ENCODE peak calls at places on chromosome X, in four cellular contexts. One of them, this sample, is unnamed.

GRCh38 chrX:70878925-70879324 is 29.6 kb downstream of the TEX11 start:
- DNase-seq in cardiac muscle cell: no peak
- DNase-seq in dorsolateral prefrontal cortex: no peak
- DNase-seq in psoas muscle: no peak
- DNase-seq in this sample: no peak

GRCh38 chrX:116230136-116230886 is 59.8 kb downstream of the AGTR2 start:
- DNase-seq in cardiac muscle cell: no peak
- DNase-seq in dorsolateral prefrontal cortex: no peak
- DNase-seq in psoas muscle: no peak
- DNase-seq in this sample: no peak

GRCh38 chrX:39171686-39172085 is 370.4 kb downstream of the MID1IP1 start:
- DNase-seq in cardiac muscle cell: no peak
- DNase-seq in dorsolateral prefrontal cortex: no peak
- DNase-seq in psoas muscle: no peak
- DNase-seq in this sample: no peak

GRCh38 chrX:20594985-20595384 is 328.3 kb upstream of the RPS6KA3 start:
- DNase-seq in cardiac muscle cell: peak; percentile 19
- DNase-seq in dorsolateral prefrontal cortex: no peak
- DNase-seq in psoas muscle: no peak
- DNase-seq in this sample: no peak

GRCh38 chrX:26470946-26471345 is 255.0 kb downstream of the MAGEB5 start:
- DNase-seq in cardiac muscle cell: no peak
- DNase-seq in dorsolateral prefrontal cortex: no peak
- DNase-seq in psoas muscle: no peak
- DNase-seq in this sample: no peak

GRCh38 chrX:30627818-30628652 is 25.2 kb upstream of the GK start:
- DNase-seq in cardiac muscle cell: peak; percentile 21
- DNase-seq in dorsolateral prefrontal cortex: no peak
- DNase-seq in psoas muscle: no peak
- DNase-seq in this sample: no peak

GRCh38 chrX:45623266-45623665 is 422.6 kb upstream of the DIPK2B start:
- DNase-seq in cardiac muscle cell: peak; percentile 79
- DNase-seq in dorsolateral prefrontal cortex: no peak
- DNase-seq in psoas muscle: no peak
- DNase-seq in this sample: no peak

GRCh38 chrX:1205681-1206611 is 6.5 kb downstream of the CRLF2 start:
- DNase-seq in cardiac muscle cell: peak; percentile 44
- DNase-seq in dorsolateral prefrontal cortex: peak; percentile 1
- DNase-seq in psoas muscle: no peak
- DNase-seq in this sample: no peak

GRCh38 chrX:66163447-66163846 is 600 bp upstream of the HEPH start:
- DNase-seq in cardiac muscle cell: no peak
- DNase-seq in dorsolateral prefrontal cortex: no peak
- DNase-seq in psoas muscle: no peak
- DNase-seq in this sample: no peak

GRCh38 chrX:40845331-40845911 is 110.1 kb upstream of the MED14 start:
- DNase-seq in cardiac muscle cell: peak; percentile 94
- DNase-seq in dorsolateral prefrontal cortex: no peak
- DNase-seq in psoas muscle: no peak
- DNase-seq in this sample: no peak

GRCh38 chrX:101749436-101749835 is 89.8 kb upstream of the ARMCX2 start:
- DNase-seq in cardiac muscle cell: peak; percentile 0
- DNase-seq in dorsolateral prefrontal cortex: no peak
- DNase-seq in psoas muscle: no peak
- DNase-seq in this sample: no peak

GRCh38 chrX:16918979-16919378 is 27.5 kb upstream of the REPS2 start:
- DNase-seq in cardiac muscle cell: no peak
- DNase-seq in dorsolateral prefrontal cortex: no peak
- DNase-seq in psoas muscle: no peak
- DNase-seq in this sample: no peak

GRCh38 chrX:136166221-136166855 is 19.0 kb downstream of the FHL1 start:
- DNase-seq in cardiac muscle cell: peak; percentile 58
- DNase-seq in dorsolateral prefrontal cortex: no peak
- DNase-seq in psoas muscle: no peak
- DNase-seq in this sample: no peak

GRCh38 chrX:136171420-136171819 is 24.1 kb downstream of the FHL1 start:
- DNase-seq in cardiac muscle cell: no peak
- DNase-seq in dorsolateral prefrontal cortex: no peak
- DNase-seq in psoas muscle: no peak
- DNase-seq in this sample: no peak

GRCh38 chrX:136168929-136169735 is 21.8 kb downstream of the FHL1 start:
- DNase-seq in cardiac muscle cell: peak; percentile 83
- DNase-seq in dorsolateral prefrontal cortex: peak; percentile 52
- DNase-seq in psoas muscle: peak; percentile 37
- DNase-seq in this sample: no peak

GRCh38 chrX:136170109-136170800 is 22.9 kb downstream of the FHL1 start:
- DNase-seq in cardiac muscle cell: peak; percentile 63
- DNase-seq in dorsolateral prefrontal cortex: no peak
- DNase-seq in psoas muscle: no peak
- DNase-seq in this sample: no peak
- TF ChIP-seq CTCF in cardiac muscle cell: peak; percentile 47
- TF ChIP-seq CTCF in dorsolateral prefrontal cortex: no peak
- TF ChIP-seq CTCF in psoas muscle: peak; percentile 43
- TF ChIP-seq CTCF in this sample: no peak

GRCh38 chrX:56800801-56801200 is 71.8 kb downstream of the NBDY start:
- DNase-seq in cardiac muscle cell: peak; percentile 14
- DNase-seq in dorsolateral prefrontal cortex: no peak
- DNase-seq in psoas muscle: no peak
- DNase-seq in this sample: peak; percentile 26
- TF ChIP-seq CTCF in cardiac muscle cell: no peak
- TF ChIP-seq CTCF in dorsolateral prefrontal cortex: no peak
- TF ChIP-seq CTCF in psoas muscle: no peak
- TF ChIP-seq CTCF in this sample: no peak

GRCh38 chrX:22273714-22274317 is 1.1 kb downstream of the CBLL2 start:
- DNase-seq in cardiac muscle cell: no peak
- DNase-seq in dorsolateral prefrontal cortex: no peak
- DNase-seq in psoas muscle: no peak
- DNase-seq in this sample: no peak
- TF ChIP-seq CTCF in cardiac muscle cell: no peak
- TF ChIP-seq CTCF in dorsolateral prefrontal cortex: no peak
- TF ChIP-seq CTCF in psoas muscle: no peak
- TF ChIP-seq CTCF in this sample: no peak

GRCh38 chrX:119273807-119274192 is 37.7 kb downstream of the PGRMC1 start:
- DNase-seq in cardiac muscle cell: no peak
- DNase-seq in dorsolateral prefrontal cortex: no peak
- DNase-seq in psoas muscle: no peak
- DNase-seq in this sample: no peak

DNA sequence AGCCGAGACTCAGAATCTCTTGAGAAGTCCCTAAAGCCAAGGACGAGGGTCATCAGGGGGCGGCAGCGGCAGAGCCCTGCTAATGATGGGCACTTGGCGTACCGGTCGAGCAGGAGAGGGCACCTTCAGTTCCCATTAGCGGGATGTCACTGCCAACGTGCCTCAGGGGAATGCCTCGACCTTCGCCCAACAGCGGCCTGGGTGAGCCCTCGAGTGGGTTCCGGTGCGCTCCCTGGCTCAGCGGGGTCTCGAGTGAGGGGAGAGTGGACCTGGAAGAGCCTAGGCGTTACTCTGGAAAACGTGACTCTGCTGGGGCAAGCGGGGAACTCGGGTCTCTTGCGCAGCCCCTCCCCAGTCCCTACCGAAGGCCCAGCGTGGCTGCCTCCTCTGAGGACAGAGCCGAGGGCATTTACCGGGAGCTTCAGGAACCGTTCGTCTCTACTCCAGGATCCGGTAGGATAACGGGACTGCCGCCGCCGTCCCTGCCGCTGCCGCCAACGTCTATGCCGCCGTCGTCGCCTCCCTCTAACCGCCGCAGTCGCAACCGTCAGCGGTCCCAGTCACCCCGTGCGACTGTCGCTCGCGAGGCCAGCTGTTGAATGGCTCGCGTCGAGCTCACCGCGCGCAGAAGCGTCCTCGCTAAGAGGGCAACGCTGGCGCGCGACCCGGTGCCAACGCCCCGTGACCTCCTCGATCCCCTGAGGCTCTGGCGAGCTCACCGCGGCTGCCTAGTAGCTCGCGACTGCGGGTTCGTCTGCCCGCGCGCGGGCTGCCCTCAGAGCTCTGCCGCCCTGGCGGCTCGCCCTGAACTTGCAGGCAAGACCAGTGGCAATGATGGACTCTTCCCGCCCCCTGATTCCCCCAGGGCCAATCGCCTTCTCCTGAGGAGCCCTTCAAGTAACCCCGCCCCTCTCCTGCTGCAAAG is 37.1 kb downstream of the PGRMC1 start:
- DNase-seq in cardiac muscle cell: peak; percentile 71
- DNase-seq in dorsolateral prefrontal cortex: no peak
- DNase-seq in psoas muscle: peak; percentile 59
- DNase-seq in this sample: no peak
- TF ChIP-seq CTCF in cardiac muscle cell: peak; percentile 36
- TF ChIP-seq CTCF in dorsolateral prefrontal cortex: no peak
- TF ChIP-seq CTCF in psoas muscle: peak; percentile 16
- TF ChIP-seq CTCF in this sample: no peak

GRCh38 chrX:154375156-154375504 is 696 bp upstream of the FLNA start:
- DNase-seq in cardiac muscle cell: no peak
- DNase-seq in dorsolateral prefrontal cortex: no peak
- DNase-seq in psoas muscle: no peak
- DNase-seq in this sample: no peak

GRCh38 chrX:154372612-154373022 is 1.8 kb downstream of the FLNA start:
- DNase-seq in cardiac muscle cell: no peak
- DNase-seq in dorsolateral prefrontal cortex: no peak
- DNase-seq in psoas muscle: no peak
- DNase-seq in this sample: no peak

GRCh38 chrX:154376768-154377167 is 2.3 kb upstream of the EMD start:
- DNase-seq in cardiac muscle cell: peak; percentile 47
- DNase-seq in dorsolateral prefrontal cortex: no peak
- DNase-seq in psoas muscle: no peak
- DNase-seq in this sample: no peak

GRCh38 chrX:154373340-154374306 is 811 bp downstream of the FLNA start:
- DNase-seq in cardiac muscle cell: peak; percentile 83
- DNase-seq in dorsolateral prefrontal cortex: no peak
- DNase-seq in psoas muscle: no peak
- DNase-seq in this sample: peak; percentile 72

GRCh38 chrX:154374361-154375155 is at the start of gene FLNA:
- DNase-seq in cardiac muscle cell: peak; percentile 34
- DNase-seq in dorsolateral prefrontal cortex: no peak
- DNase-seq in psoas muscle: peak; percentile 49
- DNase-seq in this sample: no peak
- TF ChIP-seq CTCF in cardiac muscle cell: no peak
- TF ChIP-seq CTCF in dorsolateral prefrontal cortex: peak; percentile 19
- TF ChIP-seq CTCF in psoas muscle: peak; percentile 23
- TF ChIP-seq CTCF in this sample: no peak

GRCh38 chrX:80810365-80810978 is 795 bp upstream of the BRWD3 start:
- DNase-seq in cardiac muscle cell: peak; percentile 5
- DNase-seq in dorsolateral prefrontal cortex: no peak
- DNase-seq in psoas muscle: no peak
- DNase-seq in this sample: no peak

GRCh38 chrX:80808854-80809493 is 703 bp downstream of the BRWD3 start:
- DNase-seq in cardiac muscle cell: peak; percentile 12
- DNase-seq in dorsolateral prefrontal cortex: no peak
- DNase-seq in psoas muscle: no peak
- DNase-seq in this sample: no peak

GRCh38 chrX:80816051-80816450 is 6.4 kb upstream of the BRWD3 start:
- DNase-seq in cardiac muscle cell: no peak
- DNase-seq in dorsolateral prefrontal cortex: no peak
- DNase-seq in psoas muscle: no peak
- DNase-seq in this sample: no peak

GRCh38 chrX:80808160-80808735 is 1.4 kb downstream of the BRWD3 start:
- DNase-seq in cardiac muscle cell: peak; percentile 75
- DNase-seq in dorsolateral prefrontal cortex: peak; percentile 81
- DNase-seq in psoas muscle: peak; percentile 61
- DNase-seq in this sample: no peak

DNA sequence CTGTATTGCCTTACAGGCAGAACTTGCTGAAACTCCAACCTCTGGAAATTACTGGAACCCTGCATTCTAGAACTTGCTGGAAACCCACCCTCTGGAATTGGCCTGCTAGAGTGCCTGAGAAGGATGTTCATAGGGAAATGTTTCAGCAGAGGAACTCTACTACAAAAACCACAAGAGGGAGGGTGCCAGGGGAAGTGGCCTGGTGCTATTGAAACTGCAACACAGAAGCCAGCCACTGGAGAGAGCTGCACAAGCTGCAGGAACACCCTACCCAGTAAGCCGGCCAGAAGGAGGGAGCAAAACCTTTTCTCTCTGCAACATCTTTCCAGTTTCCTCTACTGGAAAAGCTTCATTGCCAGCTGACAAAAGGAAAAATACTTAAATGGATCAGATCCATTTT is 2.5 kb upstream of the BRWD3 start:
- DNase-seq in cardiac muscle cell: peak; percentile 62
- DNase-seq in dorsolateral prefrontal cortex: no peak
- DNase-seq in psoas muscle: no peak
- DNase-seq in this sample: no peak
- TF ChIP-seq CTCF in cardiac muscle cell: peak; percentile 37
- TF ChIP-seq CTCF in dorsolateral prefrontal cortex: no peak
- TF ChIP-seq CTCF in psoas muscle: no peak
- TF ChIP-seq CTCF in this sample: no peak

DNA sequence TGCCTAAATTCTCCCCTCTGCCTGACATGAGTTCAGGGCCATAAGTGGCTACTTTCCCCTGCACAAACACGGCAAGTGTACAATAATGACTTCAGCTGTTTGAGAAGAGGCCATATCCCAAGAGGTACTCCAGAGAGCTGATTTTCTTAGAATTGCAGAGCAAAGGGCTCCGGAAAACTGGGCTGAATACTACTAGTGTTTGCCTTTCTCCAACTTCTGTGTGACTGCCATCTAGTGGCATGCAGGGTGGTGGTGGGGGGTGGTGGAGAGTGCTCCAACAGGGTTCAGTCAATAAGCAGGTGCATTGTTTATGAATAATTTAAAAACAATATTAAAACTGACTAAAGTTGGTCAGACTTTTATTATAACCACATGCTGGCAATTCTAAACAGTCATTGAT is 130.0 kb downstream of the CHRDL1 start:
- DNase-seq in cardiac muscle cell: peak; percentile 15
- DNase-seq in dorsolateral prefrontal cortex: no peak
- DNase-seq in psoas muscle: peak; percentile 18
- DNase-seq in this sample: peak; percentile 41
- TF ChIP-seq CTCF in cardiac muscle cell: peak; percentile 50
- TF ChIP-seq CTCF in dorsolateral prefrontal cortex: no peak
- TF ChIP-seq CTCF in psoas muscle: peak; percentile 46
- TF ChIP-seq CTCF in this sample: peak; percentile 20